ENCODE peak calls at places on chromosomes 6 and 20, in nine cellular contexts. H is NCI-H1417; R is lower leg skin; X is A549; M is islet precursor cell; T is IMR-90; J is activated naive CD4-positive, alpha-beta T cell treated with anti-CD3 and anti-CD28 coated beads for 36 hours; D is activated CD4-positive, CD25-positive, alpha-beta regulatory T cell treated with anti-CD3 and anti-CD28 coated beads, Interleukin-2, amount 50 U/mL, for 16 hours; Q is WTC11. O is an unnamed sample.

GRCh38 chr20:59808729-59809381 is 124.6 kb downstream of the SYCP2 start:
- DNase-seq in Q (no peak), X (no peak), M (peak; percentile 35), R (peak; percentile 77), D (no peak), H (no peak), J (no peak), T (no peak), O (no peak)

GRCh38 chr6:131080084-131080483 is 17.0 kb upstream of the EPB41L2 start:
- DNase-seq in T (no peak), J (no peak), D (no peak), Q (no peak), M (no peak), H (no peak), X (no peak), R (no peak), O (no peak)

GRCh38 chr20:21529863-21530262 is 16.0 kb upstream of the NKX2-2 start:
- DNase-seq in J (no peak), R (no peak), T (no peak), M (peak; percentile 19), H (peak; percentile 72), X (no peak), Q (no peak), D (no peak), O (peak; percentile 17)

GRCh38 chr6:74785236-74785635 is 420.6 kb downstream of the COL12A1 start:
- DNase-seq in J (no peak), X (no peak), Q (no peak), T (peak; percentile 28), D (no peak), H (no peak), M (no peak), R (no peak), O (no peak)

GRCh38 chr6:14986370-14986769 is 259.5 kb upstream of the JARID2 start:
- DNase-seq in H (no peak), X (no peak), Q (no peak), T (no peak), J (no peak), R (peak; percentile 76), D (no peak), M (no peak), O (no peak)

GRCh38 chr6:26071135-26071534 is 16.1 kb upstream of the HFE start:
- DNase-seq in M (no peak), D (no peak), T (no peak), X (no peak), J (no peak), H (no peak), Q (peak; percentile 27), R (no peak), O (no peak)

GRCh38 chr20:1005452-1006027 is 3.4 kb upstream of the RSPO4 start:
- DNase-seq in R (peak; percentile 72), X (peak; percentile 59), Q (peak; percentile 69), M (peak; percentile 88), H (peak; percentile 43), D (no peak), T (peak; percentile 24), J (peak; percentile 48), O (no peak)

GRCh38 chr6:81475646-81476045 is 276.8 kb downstream of the TENT5A start:
- DNase-seq in H (no peak), J (no peak), T (no peak), M (no peak), D (no peak), Q (no peak), X (no peak), R (no peak), O (no peak)

GRCh38 chr6:16543491-16543890 is 217.8 kb downstream of the ATXN1 start:
- DNase-seq in D (no peak), H (no peak), M (no peak), X (no peak), R (no peak), T (no peak), Q (no peak), J (no peak), O (no peak)

GRCh38 chr6:31659649-31660223 is 842 bp downstream of the C6orf47 start:
- DNase-seq in R (no peak), X (no peak), D (no peak), J (peak; percentile 59), Q (no peak), T (peak; percentile 23), H (no peak), M (no peak), O (no peak)

GRCh38 chr6:31574106-31575061 is 981 bp upstream of the TNF start:
- DNase-seq in J (peak; percentile 46), M (no peak), Q (no peak), D (no peak), R (no peak), H (no peak), T (no peak), X (no peak), O (no peak)

GRCh38 chr20:19976595-19977372 is 40.4 kb upstream of the NAA20 start:
- DNase-seq in M (peak; percentile 99), X (peak; percentile 79), J (no peak), T (peak; percentile 83), H (no peak), Q (no peak), D (no peak), R (peak; percentile 91), O (no peak)

GRCh38 chr6:42745083-42745637 is 743 bp downstream of the TBCC start:
- DNase-seq in T (peak; percentile 23), D (no peak), H (peak; percentile 71), R (no peak), J (peak; percentile 29), X (peak; percentile 14), M (peak; percentile 69), Q (peak; percentile 21), O (peak; percentile 6)

GRCh38 chr6:47690791-47691190 is 7.6 kb upstream of the ADGRF4 start:
- DNase-seq in T (no peak), J (no peak), R (no peak), Q (no peak), D (no peak), H (peak; percentile 46), X (no peak), M (no peak), O (no peak)

GRCh38 chr6:113073611-113074191 is 726.6 kb downstream of the RFPL4B start:
- DNase-seq in R (no peak), X (no peak), Q (no peak), T (peak; percentile 74), H (no peak), J (no peak), D (no peak), M (no peak), O (no peak)

GRCh38 chr6:150685860-150686259 is 86.2 kb downstream of the PLEKHG1 start:
- DNase-seq in X (peak; percentile 4), R (no peak), Q (peak; percentile 87), T (peak; percentile 1), J (peak; percentile 71), H (peak; percentile 67), D (peak; percentile 8), M (no peak), O (no peak)

GRCh38 chr6:117440558-117441525 is 15.1 kb upstream of the ROS1 start:
- DNase-seq in J (no peak), M (no peak), D (no peak), R (no peak), Q (no peak), X (peak; percentile 35), T (peak; percentile 93), H (no peak), O (no peak)

GRCh38 chr6:87731818-87732661 is 30.0 kb upstream of the AKIRIN2 start:
- DNase-seq in R (peak; percentile 98), T (peak; percentile 86), Q (no peak), M (no peak), H (peak; percentile 52), X (peak; percentile 77), D (no peak), J (peak; percentile 70), O (peak; percentile 87)

GRCh38 chr6:140046030-140046632 is 671.7 kb upstream of the CITED2 start:
- DNase-seq in R (no peak), H (no peak), M (no peak), D (no peak), J (no peak), T (no peak), Q (no peak), X (no peak), O (no peak)

GRCh38 chr6:108436771-108437170 is 123.9 kb upstream of the FOXO3 start:
- DNase-seq in Q (no peak), D (no peak), X (no peak), J (no peak), T (no peak), H (no peak), R (no peak), M (no peak), O (no peak)

GRCh38 chr6:55388161-55388560 is 60.9 kb downstream of the GFRAL start:
- DNase-seq in J (no peak), D (no peak), Q (no peak), H (no peak), X (no peak), M (peak; percentile 67), T (peak; percentile 88), R (no peak), O (no peak)

GRCh38 chr6:127198549-127198948 is 68.1 kb upstream of the RNF146 start:
- DNase-seq in Q (no peak), D (no peak), X (no peak), M (no peak), R (no peak), T (peak; percentile 43), J (no peak), H (no peak), O (no peak)

GRCh38 chr6:69887026-69887425 is 20.7 kb downstream of the COL19A1 start:
- DNase-seq in D (no peak), T (peak; percentile 25), R (no peak), H (no peak), J (no peak), Q (no peak), X (no peak), M (no peak), O (no peak)

GRCh38 chr6:168412456-168412855 is 28.5 kb upstream of the SMOC2 start:
- DNase-seq in M (peak; percentile 29), D (no peak), Q (no peak), X (no peak), R (no peak), J (no peak), H (no peak), T (no peak), O (no peak)

GRCh38 chr20:63253438-63254236 is 626 bp downstream of the NKAIN4 start:
- DNase-seq in D (no peak), Q (peak; percentile 79), T (no peak), J (no peak), X (peak; percentile 45), H (peak; percentile 39), M (peak; percentile 87), R (no peak), O (no peak)